ENCODE peak calls at places on chromosomes 2 and 18, in five cellular contexts. J, Z, V, H and K are unnamed samples.

GRCh38 chr2:46540496-46541342 is 61.4 kb downstream of the TMEM247 start:
- DNase-seq in J (peak), Z (no peak), V (no peak), H (peak), K (peak)

GRCh38 chr2:144414324-144414845 is 105.5 kb downstream of the ZEB2 start:
- DNase-seq in J (no peak), Z (no peak), V (no peak), H (peak), K (peak)

GRCh38 chr2:48482774-48483173 is 47.2 kb upstream of the STON1 start:
- DNase-seq in J (no peak), Z (no peak), V (no peak), H (peak), K (no peak)

GRCh38 chr18:40088130-40088529 is 1866.9 kb upstream of the PIK3C3 start:
- DNase-seq in J (no peak), Z (no peak), V (no peak), H (no peak), K (no peak)

GRCh38 chr18:75142677-75143076 is 66.3 kb downstream of the PTGR3 start:
- DNase-seq in J (no peak), Z (no peak), V (no peak), H (no peak), K (no peak)

GRCh38 chr2:19474128-19474527 is 115.7 kb upstream of the OSR1 start:
- DNase-seq in J (no peak), Z (peak), V (peak), H (peak), K (peak)

GRCh38 chr2:1132328-1132964 is 181.8 kb downstream of the SNTG2 start:
- DNase-seq in J (no peak), Z (no peak), V (no peak), H (no peak), K (no peak)

GRCh38 chr2:36290306-36290705 is 65.3 kb upstream of the CRIM1 start:
- DNase-seq in J (no peak), Z (no peak), V (no peak), H (no peak), K (no peak)

GRCh38 chr2:129233751-129234406 is 745.6 kb upstream of the RAB6C start:
- DNase-seq in J (peak), Z (no peak), V (no peak), H (peak), K (peak)

GRCh38 chr2:211359353-211359752 is 803.0 kb downstream of the CPS1 start:
- DNase-seq in J (no peak), Z (no peak), V (no peak), H (no peak), K (no peak)

GRCh38 chr2:101697124-101697793 is at the start of gene MAP4K4:
- DNase-seq in J (peak), Z (peak), V (peak), H (peak), K (peak)

GRCh38 chr18:8468911-8469310 is 140.3 kb upstream of the RAB12 start:
- DNase-seq in J (no peak), Z (no peak), V (no peak), H (peak), K (peak)

GRCh38 chr2:108536133-108536780 is 2.0 kb downstream of the LIMS1 start:
- DNase-seq in J (no peak), Z (no peak), V (no peak), H (peak), K (peak)

GRCh38 chr2:204357175-204357695 is 188.0 kb upstream of the PARD3B start:
- DNase-seq in J (no peak), Z (no peak), V (no peak), H (no peak), K (no peak)

DNA sequence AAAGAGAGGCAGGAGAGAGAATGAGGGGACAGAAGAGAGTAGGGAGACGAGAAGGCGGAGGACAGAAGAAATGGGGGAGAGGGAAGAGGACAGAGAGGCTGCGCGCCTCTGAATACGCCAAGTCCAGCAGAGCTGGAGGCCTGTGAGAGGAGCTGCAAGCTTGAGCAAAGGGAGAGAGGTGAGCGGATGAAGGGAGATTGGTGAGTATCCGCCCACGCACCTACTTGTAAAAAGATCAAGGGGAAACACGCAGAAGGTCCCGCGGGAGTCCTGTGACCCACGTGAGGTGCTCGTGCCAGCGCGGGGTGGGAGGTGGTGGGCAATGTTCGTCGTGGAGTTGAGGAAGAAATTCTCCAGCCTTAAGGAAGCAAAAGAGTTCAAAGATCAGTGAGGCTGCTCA is 2.0 kb upstream of the NETO1 start:
- DNase-seq in J (no peak), Z (no peak), V (no peak), H (no peak), K (peak)
- H3K4me3 ChIP-seq in J (no peak), Z (no peak), V (no peak), H (no peak), K (no peak)

DNA sequence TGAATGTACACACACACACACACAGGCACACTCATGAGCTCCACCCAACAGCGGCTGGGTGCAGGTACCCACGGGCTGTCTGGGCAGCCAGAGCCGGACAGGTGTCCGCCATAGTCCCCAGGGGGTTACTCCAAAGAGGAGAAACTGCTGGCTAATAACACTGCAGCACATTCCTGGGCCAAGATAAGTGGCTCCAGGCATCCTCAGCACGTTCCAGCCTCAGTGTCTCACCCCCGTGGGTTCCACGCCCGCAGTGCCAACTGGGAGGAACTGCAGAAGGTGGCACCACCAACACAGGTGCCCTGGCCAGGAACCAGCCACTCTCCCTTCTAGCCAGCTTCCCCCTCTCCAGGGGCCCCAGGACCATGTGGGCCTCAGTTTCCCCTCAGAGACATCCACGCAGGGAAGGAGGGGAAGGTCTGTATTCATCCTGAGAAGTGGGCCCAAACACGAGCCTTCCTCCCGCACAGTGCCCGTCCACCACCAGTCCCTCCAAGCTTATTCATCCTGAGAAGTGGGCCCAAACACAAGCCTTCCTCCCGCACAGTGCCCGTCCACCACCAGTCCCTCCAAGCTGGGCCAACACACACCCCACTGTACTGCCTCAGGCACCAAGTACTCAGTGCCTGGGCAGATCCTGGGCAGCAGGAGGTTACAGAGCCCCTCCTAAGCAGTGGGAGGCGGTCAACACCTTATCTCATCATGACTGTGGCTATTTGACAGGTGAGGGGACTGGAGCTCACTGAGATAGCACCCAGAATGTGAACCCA is 47.6 kb downstream of the TNS1 start:
- DNase-seq in J (peak), Z (no peak), V (no peak), H (no peak), K (no peak)
- H3K4me3 ChIP-seq in J (no peak), Z (no peak), V (no peak), H (no peak), K (no peak)

DNA sequence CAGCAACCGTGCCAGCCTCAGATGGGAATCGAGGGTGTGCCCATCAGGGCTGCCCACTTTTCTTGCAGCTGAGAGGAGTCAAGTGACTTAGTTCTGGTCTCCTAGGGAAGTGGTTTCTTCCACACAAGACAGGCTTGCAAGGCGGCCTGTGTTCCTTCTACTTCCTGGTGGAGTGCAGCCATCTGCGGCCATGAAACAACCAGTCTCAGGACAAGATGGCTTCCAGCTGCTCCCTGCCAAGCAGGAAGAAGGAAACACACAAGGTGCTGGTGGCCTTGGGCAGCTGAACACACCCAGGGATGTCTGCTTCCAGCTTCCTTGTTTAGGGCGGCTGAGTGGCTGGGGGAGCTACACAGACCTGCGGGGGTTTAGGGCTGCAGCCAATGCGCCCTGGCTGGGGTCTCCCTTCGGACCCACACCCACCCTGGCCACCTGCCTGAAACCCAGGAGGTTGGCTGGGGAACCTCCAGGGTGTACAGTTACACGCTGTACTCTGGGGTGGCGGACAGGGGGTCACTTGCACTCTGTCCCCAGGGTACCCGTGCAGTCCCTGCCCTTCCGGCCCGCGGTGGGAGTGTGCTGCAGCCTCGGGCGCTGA is 34.7 kb downstream of the PTPN18 start:
- DNase-seq in J (peak), Z (no peak), V (no peak), H (no peak), K (peak)
- H3K4me3 ChIP-seq in J (peak), Z (peak), V (peak), H (peak), K (peak)

GRCh38 chr18:13524054-13524453 is 202.3 kb downstream of the FAM210A start:
- DNase-seq in J (no peak), Z (no peak), V (no peak), H (no peak), K (no peak)
- H3K4me3 ChIP-seq in J (no peak), Z (no peak), V (no peak), H (no peak), K (no peak)

DNA sequence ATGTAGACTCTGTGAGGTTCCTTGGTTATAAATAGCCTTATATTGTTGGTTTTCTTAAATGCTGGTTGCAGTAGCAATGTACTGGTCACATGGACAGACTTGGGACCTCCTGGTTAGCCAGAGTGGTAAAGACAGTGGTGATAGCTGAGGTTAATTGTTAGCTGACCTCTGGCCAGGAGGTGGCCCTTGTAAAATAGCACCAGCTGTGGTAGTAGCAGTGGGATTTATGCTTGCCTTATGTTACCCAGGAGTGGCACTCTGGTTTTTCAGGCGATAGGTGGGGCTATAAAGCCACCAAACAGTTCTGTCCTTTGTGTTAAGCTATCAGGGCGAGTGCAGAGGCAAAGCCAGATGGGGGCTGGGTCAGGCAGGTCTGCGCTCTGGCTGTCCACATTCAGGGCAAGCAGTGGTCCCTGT is 94.8 kb upstream of the SRD5A2 start:
- DNase-seq in J (peak), Z (no peak), V (no peak), H (no peak), K (no peak)
- H3K4me3 ChIP-seq in J (no peak), Z (no peak), V (no peak), H (no peak), K (no peak)